ENCODE peak calls at places on chromosomes 4 and X, in four cellular contexts. S, H, B and N are unnamed samples.

GRCh38 chr4:84938316-84938715 is 28.2 kb downstream of the WDFY3 start:
- DNase-seq in S (no peak), H (no peak), B (no peak), N (no peak)

GRCh38 chrX:138858946-138859345 is 147.4 kb upstream of the FGF13 start:
- DNase-seq in S (no peak), H (no peak), B (no peak), N (no peak)

GRCh38 chr4:63717384-63717783 is 691.9 kb downstream of the TECRL start:
- DNase-seq in S (peak; percentile 45), H (no peak), B (no peak), N (no peak)

GRCh38 chrX:17547658-17548057 is 172.7 kb downstream of the NHS start:
- DNase-seq in S (peak; percentile 80), H (peak; percentile 44), B (no peak), N (no peak)

GRCh38 chr4:140635606-140636005 is 66.8 kb upstream of the UCP1 start:
- DNase-seq in S (peak; percentile 14), H (no peak), B (peak; percentile 78), N (no peak)

GRCh38 chr4:139241086-139241783 is 38.8 kb downstream of the MGARP start:
- DNase-seq in S (no peak), H (no peak), B (peak; percentile 54), N (peak; percentile 36)

GRCh38 chr4:40924096-40924792 is 174.5 kb downstream of the NSUN7 start:
- DNase-seq in S (peak; percentile 58), H (peak; percentile 68), B (peak; percentile 90), N (peak; percentile 74)

GRCh38 chrX:150200820-150201287 is 162.3 kb upstream of the MAMLD1 start:
- DNase-seq in S (peak; percentile 93), H (peak; percentile 48), B (no peak), N (no peak)

GRCh38 chr4:8831221-8832129 is 40.2 kb downstream of the HMX1 start:
- DNase-seq in S (no peak), H (no peak), B (peak; percentile 33), N (no peak)

GRCh38 chr4:612749-613125 is 12.6 kb upstream of the PDE6B start:
- DNase-seq in S (no peak), H (no peak), B (peak; percentile 26), N (no peak)

GRCh38 chr4:3286335-3287175 is 6.3 kb upstream of the RGS12 start:
- DNase-seq in S (no peak), H (no peak), B (no peak), N (peak; percentile 74)

GRCh38 chr4:10496200-10496599 is 39.0 kb upstream of the ZNF518B start:
- DNase-seq in S (no peak), H (no peak), B (peak; percentile 92), N (no peak)

GRCh38 chr4:71553605-71554004 is 214.8 kb downstream of the SLC4A4 start:
- DNase-seq in S (peak; percentile 39), H (no peak), B (no peak), N (peak; percentile 8)

GRCh38 chr4:112029642-112030235 is 115.5 kb upstream of the FAM241A start:
- DNase-seq in S (no peak), H (no peak), B (no peak), N (no peak)

GRCh38 chr4:107988763-107989035 is 990 bp upstream of the HADH start:
- DNase-seq in S (no peak), H (no peak), B (no peak), N (no peak)

GRCh38 chr4:124937993-124938392 is 225.5 kb upstream of the ANKRD50 start:
- DNase-seq in S (no peak), H (peak; percentile 78), B (no peak), N (no peak)

GRCh38 chr4:6749340-6750171 is 33.0 kb upstream of the KIAA0232 start:
- DNase-seq in S (peak; percentile 82), H (peak; percentile 72), B (peak; percentile 47), N (no peak)

GRCh38 chrX:108250654-108251579 is 159.3 kb downstream of the ATG4A start:
- DNase-seq in S (no peak), H (no peak), B (no peak), N (no peak)

GRCh38 chr4:74158561-74159396 is 861 bp downstream of the MTHFD2L start:
- DNase-seq in S (peak; percentile 3), H (no peak), B (no peak), N (peak; percentile 29)

GRCh38 chr4:48490680-48491513 is 845 bp downstream of the ZAR1 start:
- DNase-seq in S (no peak), H (no peak), B (peak; percentile 68), N (no peak)

GRCh38 chrX:124938715-124939114 is 381.0 kb upstream of the TEX13C start:
- DNase-seq in S (no peak), H (no peak), B (no peak), N (no peak)

GRCh38 chr4:125303821-125304220 is 10.9 kb upstream of the FAT4 start:
- DNase-seq in S (no peak), H (no peak), B (no peak), N (no peak)

GRCh38 chrX:63506320-63506719 is 155.2 kb upstream of the SPIN4 start:
- DNase-seq in S (peak; percentile 37), H (no peak), B (no peak), N (peak; percentile 37)

GRCh38 chrX:145751943-145752342 is 65.7 kb upstream of the SLITRK2 start:
- DNase-seq in S (no peak), H (no peak), B (no peak), N (no peak)

GRCh38 chr4:115219862-115220261 is 106.4 kb upstream of the NDST4 start:
- DNase-seq in S (no peak), H (no peak), B (no peak), N (no peak)

GRCh38 chr4:115215935-115216334 is 102.5 kb upstream of the NDST4 start:
- DNase-seq in S (no peak), H (no peak), B (no peak), N (no peak)

GRCh38 chr4:115222061-115222460 is 108.6 kb upstream of the NDST4 start:
- DNase-seq in S (no peak), H (no peak), B (peak; percentile 46), N (no peak)

GRCh38 chr4:115213705-115214104 is 100.3 kb upstream of the NDST4 start:
- DNase-seq in S (no peak), H (no peak), B (no peak), N (no peak)

DNA sequence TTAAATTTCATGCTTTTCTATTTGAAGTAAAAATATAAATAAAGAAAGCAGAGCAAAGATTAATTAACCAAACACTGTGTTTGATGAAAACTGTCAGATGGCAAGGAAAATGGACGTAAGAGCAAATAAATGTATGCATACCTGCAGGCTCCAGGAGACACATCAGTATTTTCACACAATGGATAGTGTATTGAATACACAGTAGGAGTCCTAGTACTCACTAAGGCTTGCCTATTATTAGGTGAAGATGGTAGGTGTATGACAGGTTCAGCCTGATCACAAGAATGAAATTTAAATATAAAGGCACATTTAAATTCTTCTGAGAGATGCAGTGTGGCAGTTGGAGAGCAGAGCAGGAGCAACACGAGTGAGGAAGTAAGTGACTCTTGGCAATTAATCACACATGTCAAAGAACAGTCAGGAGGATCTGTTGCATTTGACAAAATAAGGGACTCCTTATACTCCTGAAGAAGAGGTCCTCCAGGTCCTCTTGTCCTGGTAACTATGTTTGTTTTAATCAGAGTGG is 106.0 kb upstream of the NDST4 start:
- DNase-seq in S (no peak), H (no peak), B (peak; percentile 56), N (no peak)
- H3K4me1 ChIP-seq in S (no peaks in the 10 kb centered on the region), H (no peaks in the 10 kb centered on the region), B (peaks cover 13% of the 10 kb centered on the region), N (no peaks in the 10 kb centered on the region)

GRCh38 chrX:46959101-46959500 is 46.9 kb downstream of the JADE3 start:
- DNase-seq in S (no peak), H (no peak), B (no peak), N (no peak)

GRCh38 chrX:46959985-46960700 is 47.9 kb downstream of the JADE3 start:
- DNase-seq in S (no peak), H (no peak), B (no peak), N (no peak)

GRCh38 chrX:46961574-46962279 is 49.5 kb downstream of the JADE3 start:
- DNase-seq in S (no peak), H (no peak), B (no peak), N (peak; percentile 57)

GRCh38 chrX:46957299-46957698 is 45.1 kb downstream of the JADE3 start:
- DNase-seq in S (peak; percentile 5), H (no peak), B (no peak), N (no peak)

DNA sequence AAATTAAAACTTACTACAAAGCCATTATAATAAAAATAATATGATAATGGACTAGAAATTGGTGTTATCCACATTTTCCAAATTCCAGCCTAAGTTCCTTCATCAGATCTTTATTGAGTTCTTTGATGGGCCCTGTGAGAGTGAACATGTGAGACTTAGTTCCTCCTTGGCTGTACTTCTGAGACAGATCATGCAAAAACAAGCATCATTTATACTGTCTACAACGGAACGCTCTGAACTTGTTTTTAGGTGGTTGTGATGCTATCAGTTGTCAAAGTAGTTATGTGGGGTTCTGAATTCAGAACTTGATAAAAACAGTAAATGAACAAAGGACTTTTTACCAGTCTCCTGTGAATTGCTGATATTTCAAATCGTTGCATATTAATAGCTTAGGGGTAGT is 48.9 kb downstream of the JADE3 start:
- DNase-seq in S (no peak), H (no peak), B (no peak), N (peak; percentile 48)
- H3K4me1 ChIP-seq in S (peaks cover 21% of the 10 kb centered on the region), H (peaks cover 3% of the 10 kb centered on the region), B (no peaks in the 10 kb centered on the region), N (peaks cover 80% of the 10 kb centered on the region)

DNA sequence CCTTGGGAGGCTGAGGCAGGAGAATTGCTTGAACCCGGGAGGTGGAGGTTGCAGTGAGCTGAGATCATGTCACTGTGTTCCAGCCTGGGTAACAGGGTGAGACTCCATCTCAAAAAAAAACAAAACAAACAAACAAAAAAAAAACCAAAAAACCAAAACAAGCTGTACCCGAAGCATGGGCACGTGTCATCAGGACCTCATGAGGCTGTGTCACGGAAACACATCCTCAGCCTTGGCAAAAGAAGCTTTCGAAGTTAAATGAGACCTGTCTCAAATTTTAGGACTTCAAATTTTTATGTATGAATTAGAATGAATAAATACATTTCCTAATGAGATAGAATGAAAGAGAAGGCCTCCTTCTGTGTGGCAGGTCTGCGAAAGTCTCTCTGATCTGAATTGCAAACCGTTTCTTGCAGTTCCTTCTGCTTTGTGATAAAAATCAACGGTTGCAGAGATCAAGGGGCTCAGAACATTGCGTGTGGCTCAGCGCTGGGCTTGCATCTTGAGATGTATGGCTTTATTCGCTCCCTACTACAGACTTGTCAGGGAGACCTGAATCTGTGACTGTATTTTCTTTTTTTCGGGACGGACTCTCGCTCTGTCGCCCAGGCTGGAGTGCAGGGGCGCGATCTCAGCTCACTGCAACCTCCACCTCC is 19.5 kb upstream of the CRLF2 start:
- DNase-seq in S (no peak), H (no peak), B (no peak), N (no peak)
- H3K4me1 ChIP-seq in S (no peaks in the 10 kb centered on the region), H (no peaks in the 10 kb centered on the region), B (no peaks in the 10 kb centered on the region), N (no peaks in the 10 kb centered on the region)

DNA sequence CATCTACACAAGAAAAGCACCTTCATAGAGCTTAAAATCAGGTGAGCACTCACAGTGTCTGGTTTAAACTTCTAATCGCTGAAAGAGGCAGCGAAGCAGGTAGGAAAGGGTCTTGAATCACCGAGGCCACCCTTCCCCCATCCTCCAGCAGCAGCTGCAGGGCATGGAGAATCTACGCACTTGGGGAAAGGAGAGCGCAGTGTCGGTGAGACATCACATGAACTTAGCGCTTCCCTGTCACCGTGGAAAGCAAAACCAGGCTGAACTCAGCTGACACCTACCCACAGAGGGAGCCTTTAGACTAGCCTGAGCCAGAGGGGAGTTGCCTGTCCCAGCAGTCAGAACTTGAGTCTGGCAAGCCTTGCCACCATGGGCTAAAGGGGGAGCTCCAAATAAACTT is 197.2 kb upstream of the ZFP42 start:
- DNase-seq in S (no peak), H (no peak), B (peak; percentile 71), N (no peak)
- H3K4me1 ChIP-seq in S (no peaks in the 10 kb centered on the region), H (no peaks in the 10 kb centered on the region), B (no peaks in the 10 kb centered on the region), N (no peaks in the 10 kb centered on the region)